ENCODE peak calls at places on chromosomes 6 and 20, in nine cellular contexts. S is KG1; A is WTC11; J is brain microvascular endothelial cell; L is GM13977; K is RPMI8226; Y is activated naive CD4-positive, alpha-beta T cell treated with Interleukin-2 at 50 U/mL for 16 hours; O is HL-60; H is CD4-positive, alpha-beta T cell. B is an unnamed sample.

GRCh38 chr6:44020148-44020547 is 107.1 kb downstream of the MRPL14 start:
- DNase-seq in S (no peak), A (no peak), J (no peak), L (no peak), K (no peak), Y (no peak), O (no peak), H (no peak), B (no peak)

GRCh38 chr20:57428611-57429496 is 37.7 kb downstream of the RBM38 start:
- DNase-seq in S (no peak), A (no peak), J (no peak), L (no peak), K (no peak), Y (no peak), O (no peak), H (no peak), B (no peak)

GRCh38 chr20:33915726-33916331 is 77.9 kb upstream of the RALY start:
- DNase-seq in S (no peak), A (peak), J (no peak), L (peak), K (peak), Y (peak), O (no peak), H (peak), B (no peak)

GRCh38 chr6:37160922-37161778 is 8.8 kb upstream of the PIM1 start:
- DNase-seq in S (no peak), A (no peak), J (peak), L (peak), K (peak), Y (no peak), O (no peak), H (no peak), B (no peak)

GRCh38 chr6:6586671-6587526 is 1.6 kb upstream of the LY86 start:
- DNase-seq in S (no peak), A (no peak), J (no peak), L (peak), K (peak), Y (no peak), O (no peak), H (no peak), B (no peak)

GRCh38 chr6:124964764-124965105 is 2.5 kb downstream of the RNF217 start:
- DNase-seq in S (no peak), A (no peak), J (no peak), L (no peak), K (no peak), Y (no peak), O (no peak), H (no peak), B (no peak)

GRCh38 chr6:124002377-124003081 is 198.9 kb downstream of the NKAIN2 start:
- DNase-seq in S (no peak), A (no peak), J (no peak), L (no peak), K (peak), Y (no peak), O (no peak), H (no peak), B (no peak)

GRCh38 chr6:41002168-41002567 is 36.9 kb downstream of the UNC5CL start:
- DNase-seq in S (no peak), A (no peak), J (no peak), L (no peak), K (no peak), Y (no peak), O (no peak), H (no peak), B (no peak)

GRCh38 chr20:46562373-46563169 is 12.1 kb upstream of the OCSTAMP start:
- DNase-seq in S (peak), A (peak), J (peak), L (peak), K (peak), Y (peak), O (peak), H (peak), B (peak)

GRCh38 chr6:92989656-92990055 is 429.7 kb downstream of the EPHA7 start:
- DNase-seq in S (no peak), A (no peak), J (peak), L (no peak), K (no peak), Y (no peak), O (no peak), H (no peak), B (no peak)

GRCh38 chr6:15312500-15312899 is 66.6 kb downstream of the JARID2 start:
- DNase-seq in S (no peak), A (no peak), J (no peak), L (no peak), K (no peak), Y (no peak), O (no peak), H (no peak), B (no peak)

GRCh38 chr20:63976980-63977391 is 2.5 kb downstream of the SAMD10 start:
- DNase-seq in S (no peak), A (no peak), J (no peak), L (no peak), K (no peak), Y (no peak), O (no peak), H (no peak), B (peak)

GRCh38 chr6:35047265-35048011 is 93.7 kb downstream of the TCP11 start:
- DNase-seq in S (peak), A (no peak), J (peak), L (no peak), K (no peak), Y (no peak), O (peak), H (no peak), B (peak)

GRCh38 chr6:26197736-26198625 is 110.8 kb downstream of the HFE start:
- DNase-seq in S (no peak), A (no peak), J (no peak), L (no peak), K (peak), Y (peak), O (peak), H (peak), B (no peak)

GRCh38 chr6:10030942-10031537 is 383.8 kb downstream of the TFAP2A start:
- DNase-seq in S (peak), A (no peak), J (no peak), L (peak), K (peak), Y (no peak), O (no peak), H (no peak), B (no peak)

GRCh38 chr6:71454083-71454482 is 165.5 kb downstream of the OGFRL1 start:
- DNase-seq in S (no peak), A (no peak), J (no peak), L (no peak), K (no peak), Y (no peak), O (peak), H (no peak), B (no peak)

GRCh38 chr6:162056745-162057144 is 670.8 kb downstream of the PRKN start:
- DNase-seq in S (no peak), A (peak), J (peak), L (no peak), K (peak), Y (no peak), O (no peak), H (no peak), B (no peak)

GRCh38 chr20:3935295-3935955 is 46.2 kb downstream of the PANK2 start:
- DNase-seq in S (no peak), A (no peak), J (no peak), L (no peak), K (peak), Y (no peak), O (no peak), H (no peak), B (no peak)

GRCh38 chr6:16276991-16277981 is 38.9 kb downstream of the GMPR start:
- DNase-seq in S (peak), A (peak), J (peak), L (no peak), K (peak), Y (no peak), O (peak), H (no peak), B (no peak)

GRCh38 chr6:120405947-120406346 is 928.3 kb downstream of the TBC1D32 start:
- DNase-seq in S (no peak), A (peak), J (no peak), L (no peak), K (no peak), Y (no peak), O (no peak), H (no peak), B (no peak)

GRCh38 chr6:33693186-33694158 is 18.0 kb downstream of the UQCC2 start:
- DNase-seq in S (no peak), A (no peak), J (no peak), L (no peak), K (no peak), Y (no peak), O (no peak), H (no peak), B (no peak)

GRCh38 chr6:3231213-3232016 is 4.0 kb upstream of the TUBB2B start:
- DNase-seq in S (no peak), A (peak), J (peak), L (no peak), K (no peak), Y (no peak), O (no peak), H (no peak), B (no peak)

GRCh38 chr6:64505312-64505711 is 869.7 kb downstream of the PHF3 start:
- DNase-seq in S (no peak), A (peak), J (no peak), L (peak), K (peak), Y (no peak), O (no peak), H (no peak), B (no peak)

GRCh38 chr20:18813483-18813882 is at the start of gene SCP2D1:
- DNase-seq in S (no peak), A (no peak), J (no peak), L (no peak), K (no peak), Y (no peak), O (no peak), H (no peak), B (no peak)

GRCh38 chr20:57835462-57836455 is 125.9 kb upstream of the PMEPA1 start:
- DNase-seq in S (no peak), A (no peak), J (no peak), L (no peak), K (no peak), Y (no peak), O (no peak), H (no peak), B (no peak)

GRCh38 chr6:33014841-33015634 is 5.6 kb upstream of the HLA-DOA start:
- DNase-seq in S (peak), A (no peak), J (peak), L (peak), K (peak), Y (peak), O (peak), H (no peak), B (no peak)

GRCh38 chr6:14371530-14371929 is 254.0 kb downstream of the CD83 start:
- DNase-seq in S (no peak), A (no peak), J (no peak), L (no peak), K (no peak), Y (no peak), O (no peak), H (no peak), B (no peak)

GRCh38 chr6:72946766-72947165 is 278.5 kb downstream of the KHDC1L start:
- DNase-seq in S (no peak), A (no peak), J (peak), L (no peak), K (no peak), Y (no peak), O (no peak), H (no peak), B (no peak)

GRCh38 chr6:149499066-149499465 is 14.3 kb upstream of the ZC3H12D start:
- DNase-seq in S (no peak), A (no peak), J (peak), L (no peak), K (peak), Y (no peak), O (no peak), H (no peak), B (no peak)

GRCh38 chr6:12298017-12298958 is 8.1 kb downstream of the EDN1 start:
- DNase-seq in S (no peak), A (no peak), J (no peak), L (no peak), K (no peak), Y (no peak), O (no peak), H (no peak), B (no peak)

GRCh38 chr6:163667372-163668060 is 253.0 kb downstream of the QKI start:
- DNase-seq in S (peak), A (no peak), J (peak), L (peak), K (peak), Y (no peak), O (peak), H (no peak), B (peak)

GRCh38 chr6:100889351-100889750 is 8.2 kb upstream of the ASCC3 start:
- DNase-seq in S (no peak), A (no peak), J (no peak), L (no peak), K (no peak), Y (no peak), O (no peak), H (no peak), B (no peak)

GRCh38 chr6:52284131-52284459 is 447 bp downstream of the MCM3 start:
- DNase-seq in S (no peak), A (peak), J (no peak), L (no peak), K (peak), Y (no peak), O (no peak), H (no peak), B (no peak)

GRCh38 chr20:33423141-33423834 is 20.3 kb downstream of the SNTA1 start:
- DNase-seq in S (no peak), A (no peak), J (peak), L (no peak), K (no peak), Y (no peak), O (no peak), H (no peak), B (no peak)

GRCh38 chr6:34664270-34664971 is 32.1 kb downstream of the ILRUN start:
- DNase-seq in S (no peak), A (no peak), J (peak), L (no peak), K (no peak), Y (no peak), O (no peak), H (no peak), B (no peak)

GRCh38 chr20:48186915-48187314 is 401.6 kb upstream of the SULF2 start:
- DNase-seq in S (no peak), A (no peak), J (no peak), L (no peak), K (no peak), Y (no peak), O (no peak), H (no peak), B (no peak)